ENCODE peak calls at places on chromosomes 12 and 14, in ten cellular contexts. Q is lung, J is WERI-Rb-1, T is tibial artery, S is upper lobe of right lung, I is prostate gland, B is left ventricle myocardium inferior, A is GM23338, E is GM23248, C is psoas muscle. R is an unnamed sample.

GRCh38 chr12:99498756-99499155 is 148.8 kb upstream of the GARIN6 start:
- DNase-seq in S (no peak), J (no peak), B (no peak), A (peak), Q (no peak), T (no peak), C (no peak), I (no peak), E (peak), R (no peak)

GRCh38 chr14:69948311-69948710 is 69.1 kb downstream of the SMOC1 start:
- DNase-seq in I (no peak), Q (no peak), C (no peak), J (no peak), B (no peak), A (no peak), T (no peak), E (no peak), S (no peak), R (no peak)

GRCh38 chr12:74906224-74906623 is 303.4 kb downstream of the KCNC2 start:
- DNase-seq in J (no peak), T (no peak), A (peak), C (no peak), Q (no peak), E (peak), B (no peak), S (no peak), I (no peak), R (no peak)

GRCh38 chr12:49052451-49053208 is 8.0 kb downstream of the KMT2D start:
- DNase-seq in S (no peak), E (no peak), B (no peak), I (no peak), A (no peak), T (no peak), Q (no peak), C (no peak), J (no peak), R (no peak)

GRCh38 chr14:95314609-95315008 is 5.1 kb downstream of the CLMN start:
- DNase-seq in B (no peak), J (no peak), E (peak), S (no peak), Q (no peak), I (peak), A (no peak), C (no peak), T (peak), R (no peak)

GRCh38 chr14:99633913-99634312 is 11.0 kb upstream of the HHIPL1 start:
- DNase-seq in J (no peak), C (no peak), E (no peak), Q (no peak), T (no peak), I (no peak), A (no peak), B (no peak), S (no peak), R (no peak)

GRCh38 chr14:24605435-24606190 is 3.9 kb downstream of the GZMH start:
- DNase-seq in A (peak), S (no peak), T (no peak), C (no peak), J (peak), B (no peak), E (peak), Q (peak), I (no peak), R (no peak)

GRCh38 chr14:77024171-77024627 is 4.3 kb downstream of the IRF2BPL start:
- DNase-seq in C (no peak), S (no peak), J (no peak), T (no peak), I (peak), A (peak), Q (no peak), E (peak), B (peak), R (no peak)

GRCh38 chr12:39077226-39077625 is 171.8 kb upstream of the CPNE8 start:
- DNase-seq in I (no peak), A (no peak), E (no peak), C (no peak), T (no peak), B (no peak), S (no peak), J (no peak), Q (no peak), R (no peak)

GRCh38 chr14:28704153-28704552 is 62.4 kb upstream of the FOXG1 start:
- DNase-seq in Q (no peak), T (no peak), E (no peak), A (no peak), I (no peak), C (no peak), J (no peak), B (no peak), S (no peak), R (no peak)

DNA sequence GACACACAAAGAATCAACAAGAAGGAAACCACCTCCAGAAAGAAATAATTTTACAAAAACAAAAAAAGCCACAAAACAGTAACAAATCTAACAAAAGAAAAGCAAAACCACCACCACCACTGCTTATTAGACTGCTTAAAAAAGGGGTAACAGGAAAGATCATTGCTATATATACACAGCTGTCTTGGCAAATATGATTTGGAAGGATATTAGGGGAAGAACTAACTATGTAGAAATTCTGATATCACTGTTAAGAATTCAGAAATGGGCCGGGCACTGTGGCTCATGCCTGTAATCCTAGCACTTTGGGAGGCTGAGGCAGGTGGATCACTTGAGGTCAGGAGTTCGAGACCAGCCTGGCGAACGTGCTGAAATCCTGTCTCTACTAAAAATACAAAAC is 92.5 kb downstream of the DENND5B start:
- DNase-seq in Q (no peak), C (no peak), J (no peak), B (no peak), E (no peak), I (no peak), S (no peak), T (no peak), A (no peak), R (no peak)
- H3K27ac ChIP-seq in Q (no peak), C (no peak), J (no peak), B (no peak), E (no peak), I (no peak), S (no peak), T (no peak), A (peak), R (no peak)

DNA sequence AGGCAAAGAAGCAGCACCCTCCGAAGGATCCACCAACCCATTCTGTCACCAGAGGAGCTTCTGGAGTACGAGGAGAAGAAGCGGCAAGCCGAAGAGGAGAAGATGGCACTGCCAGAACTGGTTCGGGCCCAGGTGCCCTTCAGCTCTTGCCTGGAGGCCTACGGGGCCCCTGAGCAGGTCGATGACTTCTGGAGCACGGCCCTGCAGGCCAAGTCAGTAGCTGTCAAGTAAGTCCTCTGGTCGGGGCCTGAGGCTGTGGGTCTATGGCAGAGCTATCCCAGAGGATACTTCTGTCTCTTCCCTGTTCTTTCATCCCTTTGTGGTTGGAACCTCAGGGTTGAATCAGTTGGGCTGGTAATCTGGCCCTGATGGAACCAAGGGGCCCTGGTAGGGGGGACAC is 5.9 kb upstream of the TPI1 start:
- DNase-seq in C (no peak), B (no peak), E (no peak), I (no peak), T (no peak), A (no peak), S (no peak), Q (no peak), J (no peak), R (no peak)
- H3K27ac ChIP-seq in C (no peak), B (no peak), E (no peak), I (no peak), T (no peak), A (no peak), S (no peak), Q (no peak), J (no peak), R (no peak)

DNA sequence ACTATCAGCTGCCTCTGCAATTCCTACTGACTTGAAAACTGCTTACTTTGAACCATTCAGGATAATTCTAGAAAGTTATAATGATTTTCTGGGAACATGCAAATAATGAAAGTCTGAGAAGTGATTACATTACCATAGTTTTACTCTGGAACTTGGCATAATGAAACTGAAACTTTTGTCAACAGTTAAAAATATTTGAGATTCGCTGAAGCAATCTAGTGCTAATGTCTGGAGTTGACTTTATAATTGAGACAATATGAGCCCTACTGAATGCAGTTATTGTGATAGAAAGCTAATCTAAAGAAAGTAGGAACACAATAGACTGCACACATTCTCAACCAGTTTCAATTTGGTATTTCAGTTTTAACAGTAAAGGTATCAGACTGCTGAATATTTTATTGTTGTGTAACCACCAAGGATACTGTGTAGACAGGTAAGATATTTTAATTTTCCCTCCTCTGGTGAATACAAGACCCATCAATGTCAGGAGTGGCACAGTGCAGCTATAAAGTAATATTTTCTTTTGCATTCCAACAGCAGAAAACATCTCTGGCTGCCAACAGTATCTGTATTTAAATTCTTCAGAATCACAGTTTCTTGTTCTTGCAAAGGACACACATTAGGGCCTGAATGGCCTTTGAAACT is 483.5 kb downstream of the ATP23 start:
- DNase-seq in I (no peak), Q (no peak), C (no peak), B (no peak), S (no peak), J (no peak), T (no peak), A (no peak), E (peak), R (no peak)
- H3K27ac ChIP-seq in I (peak), Q (no peak), C (no peak), B (peak), S (peak), J (no peak), T (peak), A (peak), E (peak), R (no peak)

DNA sequence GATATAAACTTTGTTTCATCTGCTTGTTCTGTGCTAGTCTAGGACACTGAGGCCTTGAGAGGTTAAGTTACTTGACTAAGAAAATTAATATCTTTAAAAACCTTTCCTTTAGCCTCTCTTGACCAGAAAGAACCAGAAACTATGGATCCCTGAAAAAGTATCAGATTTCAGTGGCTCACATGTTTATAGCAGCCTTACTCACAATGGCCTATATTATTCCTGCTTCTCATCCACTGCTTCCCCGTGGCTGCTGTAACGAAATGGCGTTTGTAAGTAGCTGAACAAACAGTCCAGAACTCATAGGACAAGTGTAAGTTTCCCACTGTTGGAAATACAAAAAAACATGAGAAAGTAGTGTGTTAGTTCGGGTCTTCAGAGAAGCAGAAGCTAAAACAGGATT is 3.2 kb upstream of the PYGL start:
- DNase-seq in B (no peak), S (no peak), I (no peak), A (no peak), J (no peak), Q (no peak), E (peak), C (no peak), T (no peak), R (no peak)
- H3K27ac ChIP-seq in B (no peak), S (no peak), I (no peak), A (no peak), J (no peak), Q (no peak), E (no peak), C (no peak), T (no peak), R (peak)

R was measured in substantia nigra.